ENCODE peak calls at places on chromosomes 13 and 19, in four cellular contexts. H, O, E and X are unnamed samples.

GRCh38 chr19:5166262-5166661 is 174.3 kb downstream of the PTPRS start:
- DNase-seq in O (no peak), E (no peak), H (no peak), X (no peak)

GRCh38 chr19:9014809-9015208 is 4.6 kb upstream of the MUC16 start:
- DNase-seq in H (no peak), E (no peak), O (no peak), X (no peak)

GRCh38 chr13:60584976-60585375 is 188.0 kb downstream of the TDRD3 start:
- DNase-seq in E (no peak), H (no peak), O (no peak), X (no peak)

GRCh38 chr19:8392017-8392591 is 1.9 kb downstream of the RAB11B start:
- DNase-seq in H (no peak), O (no peak), E (no peak), X (no peak)

GRCh38 chr13:44860427-44860826 is 128.8 kb downstream of the NUFIP1 start:
- DNase-seq in E (no peak), O (no peak), H (no peak), X (no peak)

GRCh38 chr19:48152552-48152951 is 17.6 kb downstream of the LIG1 start:
- DNase-seq in E (peak), O (peak), H (peak), X (peak)

GRCh38 chr13:110307697-110308376 is 753 bp downstream of the COL4A2 start:
- DNase-seq in H (no peak), O (no peak), E (no peak), X (no peak)

GRCh38 chr19:34969721-34970120 is 5.7 kb upstream of the ZNF792 start:
- DNase-seq in O (no peak), E (no peak), H (no peak), X (no peak)

GRCh38 chr19:18743281-18743825 is 47.8 kb downstream of the COMP start:
- DNase-seq in E (no peak), O (no peak), H (no peak), X (peak)

GRCh38 chr19:51127755-51128154 is 3.0 kb downstream of the SIGLEC9 start:
- DNase-seq in O (no peak), H (no peak), E (no peak), X (no peak)

GRCh38 chr19:33639034-33639681 is 17.4 kb downstream of the CHST8 start:
- DNase-seq in O (no peak), H (no peak), E (peak), X (peak)

GRCh38 chr19:14248578-14249011 is 42.6 kb upstream of the ADGRL1 start:
- DNase-seq in H (peak), O (no peak), E (no peak), X (peak)

GRCh38 chr19:51096473-51097165 is 11.6 kb downstream of the CTU1 start:
- DNase-seq in O (no peak), H (no peak), E (peak), X (peak)

GRCh38 chr13:111609631-111610030 is 289.2 kb downstream of the TEX29 start:
- DNase-seq in H (no peak), E (no peak), O (no peak), X (no peak)

GRCh38 chr13:73367886-73368285 is 309.1 kb downstream of the KLF5 start:
- DNase-seq in H (no peak), E (no peak), O (no peak), X (no peak)

GRCh38 chr19:29113838-29114237 is 99.1 kb downstream of the UQCRFS1 start:
- DNase-seq in E (no peak), O (no peak), H (no peak), X (no peak)

GRCh38 chr13:42041684-42042035 is 6.8 kb upstream of the DGKH start:
- DNase-seq in H (no peak), O (peak), E (peak), X (peak)

GRCh38 chr13:98385591-98385990 is 191.3 kb downstream of the STK24 start:
- DNase-seq in E (no peak), O (no peak), H (no peak), X (no peak)